ENCODE peak calls at places on chromosomes 11 and 22, in six cellular contexts. B is activated CD4-positive, alpha-beta T cell treated with anti-CD3 and anti-CD28 coated beads for 24 hours; U is activated effector memory CD4-positive, alpha-beta T cell treated with anti-CD3 and anti-CD28 coated beads, Interleukin-2, amount 50 U/mL, for 16 hours; C is HEK293T; F is posterior vena cava; X is SW 1271. N is an unnamed sample.

GRCh38 chr11:117414724-117415123 is 87.1 kb downstream of the CEP164 start:
- DNase-seq in B (no peak), U (peak; percentile 8), C (no peak), F (no peak), X (no peak), N (peak; percentile 74)

GRCh38 chr11:9210922-9211320 is 54.2 kb downstream of the DENND5A start:
- DNase-seq in B (no peak), U (no peak), C (no peak), F (no peak), X (no peak), N (no peak)

GRCh38 chr11:10456519-10456918 is 1.5 kb downstream of the AMPD3 start:
- DNase-seq in B (no peak), U (no peak), C (no peak), F (no peak), X (no peak), N (no peak)

GRCh38 chr11:132872223-132872622 is 660.1 kb downstream of the OPCML start:
- DNase-seq in B (no peak), U (no peak), C (no peak), F (no peak), X (no peak), N (no peak)

GRCh38 chr11:134047586-134047999 is 21.3 kb upstream of the JAM3 start:
- DNase-seq in B (no peak), U (peak; percentile 9), C (no peak), F (peak; percentile 95), X (no peak), N (peak; percentile 90)

GRCh38 chr11:45985212-45985611 is 62.8 kb downstream of the LARGE2 start:
- DNase-seq in B (no peak), U (no peak), C (no peak), F (no peak), X (no peak), N (no peak)

GRCh38 chr11:64276653-64277431 is 7.6 kb downstream of the BAD start:
- DNase-seq in B (no peak), U (no peak), C (no peak), F (no peak), X (no peak), N (no peak)

GRCh38 chr11:75637998-75638397 is 30.8 kb downstream of the MAP6 start:
- DNase-seq in B (no peak), U (no peak), C (no peak), F (no peak), X (no peak), N (no peak)

GRCh38 chr22:46368871-46369715 is 33.6 kb downstream of the TRMU start:
- DNase-seq in B (no peak), U (no peak), C (no peak), F (no peak), X (no peak), N (no peak)

GRCh38 chr11:69636512-69636866 is 4.5 kb upstream of the CCND1 start:
- DNase-seq in B (no peak), U (no peak), C (no peak), F (peak; percentile 91), X (peak; percentile 38), N (no peak)

GRCh38 chr11:110984147-110984546 is 261.4 kb upstream of the POU2AF2 start:
- DNase-seq in B (no peak), U (no peak), C (no peak), F (no peak), X (no peak), N (no peak)

GRCh38 chr11:131889146-131889577 is 518.7 kb downstream of the NTM start:
- DNase-seq in B (no peak), U (no peak), C (no peak), F (no peak), X (no peak), N (no peak)

GRCh38 chr22:44395116-44396005 is 82.6 kb upstream of the SHISAL1 start:
- DNase-seq in B (no peak), U (peak; percentile 45), C (no peak), F (peak; percentile 73), X (no peak), N (peak; percentile 82)

GRCh38 chr11:68213135-68213515 is at the start of gene KMT5B:
- DNase-seq in B (peak; percentile 23), U (peak; percentile 86), C (peak; percentile 36), F (peak; percentile 85), X (no peak), N (no peak)

GRCh38 chr11:122645847-122646246 is 9.7 kb upstream of the UBASH3B start:
- DNase-seq in B (no peak), U (no peak), C (no peak), F (no peak), X (no peak), N (no peak)

GRCh38 chr11:128105511-128105910 is 481.8 kb downstream of the ETS1 start:
- DNase-seq in B (no peak), U (no peak), C (no peak), F (no peak), X (no peak), N (no peak)

GRCh38 chr11:69460540-69461257 is 20.8 kb upstream of the LINC01488 start:
- DNase-seq in B (no peak), U (no peak), C (no peak), F (peak; percentile 4), X (no peak), N (no peak)

GRCh38 chr22:47918276-47918928 is 1156.0 kb downstream of the TBC1D22A start:
- DNase-seq in B (peak; percentile 10), U (no peak), C (no peak), F (no peak), X (no peak), N (no peak)

GRCh38 chr11:67374571-67375276 is 1.3 kb upstream of the CLCF1 start:
- DNase-seq in B (no peak), U (no peak), C (no peak), F (no peak), X (no peak), N (no peak)

GRCh38 chr11:75349540-75350116 is 1.8 kb downstream of the ARRB1 start:
- DNase-seq in B (no peak), U (no peak), C (no peak), F (no peak), X (no peak), N (no peak)

GRCh38 chr22:37077802-37078448 is 26.4 kb downstream of the KCTD17 start:
- DNase-seq in B (peak; percentile 83), U (peak; percentile 95), C (peak; percentile 91), F (no peak), X (no peak), N (no peak)

N was measured in mesenteric fat pad.